ENCODE peak calls at places on chromosome 13, in nine cellular contexts. J is CD8-positive, alpha-beta memory T cell; U is heart right ventricle; V is body of pancreas; T is kidney; N is gastrocnemius medialis; C is CD8-positive, alpha-beta T cell; W is endodermal cell; F is fibroblast of lung. D is an unnamed sample. For H3K9me3, the result is how much of the 10 kb centered on the place peaks cover.

GRCh38 chr13:100439247-100439955 is 149.2 kb downstream of the GGACT start:
- DNase-seq in J (no peak), U (no peak), V (no peak), T (no peak), N (no peak), C (no peak), W (no peak), F (no peak), D (no peak)

GRCh38 chr13:66076417-66076816 is 1153.7 kb downstream of the PCDH9 start:
- DNase-seq in J (no peak), U (no peak), V (no peak), T (no peak), N (no peak), C (no peak), W (no peak), F (peak), D (no peak)

GRCh38 chr13:49690133-49690989 is 925 bp downstream of the EBPL start:
- DNase-seq in J (no peak), U (no peak), V (peak), T (no peak), N (no peak), C (no peak), W (no peak), F (peak), D (no peak)

GRCh38 chr13:42420304-42420703 is 148.4 kb downstream of the AKAP11 start:
- DNase-seq in J (no peak), U (no peak), V (no peak), T (no peak), N (no peak), C (no peak), W (no peak), F (no peak), D (no peak)

GRCh38 chr13:87925006-87925405 is 253.8 kb downstream of the SLITRK5 start:
- DNase-seq in J (no peak), U (no peak), V (no peak), T (no peak), N (no peak), C (no peak), W (no peak), F (peak), D (no peak)

GRCh38 chr13:20436505-20436904 is 89.2 kb downstream of the CRYL1 start:
- DNase-seq in J (no peak), U (no peak), V (no peak), T (no peak), N (no peak), C (no peak), W (no peak), F (no peak), D (no peak)

GRCh38 chr13:44770951-44771350 is 194.8 kb upstream of the TSC22D1 start:
- DNase-seq in J (no peak), U (no peak), V (no peak), T (no peak), N (no peak), C (no peak), W (no peak), F (no peak), D (no peak)

GRCh38 chr13:98285317-98285716 is 108.2 kb upstream of the RNF113B start:
- DNase-seq in J (no peak), U (no peak), V (no peak), T (no peak), N (no peak), C (no peak), W (no peak), F (peak), D (no peak)

GRCh38 chr13:101178394-101178793 is 237.9 kb downstream of the NALCN start:
- DNase-seq in J (no peak), U (no peak), V (no peak), T (no peak), N (no peak), C (no peak), W (no peak), F (no peak), D (no peak)

GRCh38 chr13:80419416-80419815 is 78.5 kb upstream of the SPRY2 start:
- DNase-seq in J (no peak), U (no peak), V (no peak), T (no peak), N (no peak), C (no peak), W (no peak), F (no peak), D (no peak)

GRCh38 chr13:73090116-73090811 is 31.5 kb downstream of the KLF5 start:
- DNase-seq in J (no peak), U (no peak), V (peak), T (no peak), N (no peak), C (no peak), W (peak), F (peak), D (no peak)

GRCh38 chr13:106176103-106176502 is 359.4 kb downstream of the EFNB2 start:
- DNase-seq in J (no peak), U (no peak), V (no peak), T (no peak), N (no peak), C (no peak), W (no peak), F (peak), D (no peak)

GRCh38 chr13:101757446-101758039 is 305.1 kb downstream of the ITGBL1 start:
- DNase-seq in J (no peak), U (no peak), V (no peak), T (no peak), N (no peak), C (no peak), W (no peak), F (peak), D (no peak)

GRCh38 chr13:77779461-77780272 is 82.2 kb downstream of the SLAIN1 start:
- DNase-seq in J (no peak), U (peak), V (peak), T (no peak), N (no peak), C (no peak), W (peak), F (peak), D (no peak)

GRCh38 chr13:97122381-97122996 is 99.6 kb upstream of the MBNL2 start:
- DNase-seq in J (no peak), U (no peak), V (no peak), T (no peak), N (no peak), C (no peak), W (no peak), F (peak), D (no peak)

GRCh38 chr13:58239774-58240268 is 608.3 kb downstream of the PCDH17 start:
- DNase-seq in J (no peak), U (no peak), V (no peak), T (no peak), N (no peak), C (no peak), W (no peak), F (no peak), D (no peak)

GRCh38 chr13:30159446-30159839 is 147.9 kb downstream of the KATNAL1 start:
- DNase-seq in J (no peak), U (no peak), V (no peak), T (no peak), N (no peak), C (peak), W (peak), F (peak), D (no peak)

GRCh38 chr13:43663474-43664090 is 123.2 kb downstream of the ENOX1 start:
- DNase-seq in J (no peak), U (no peak), V (no peak), T (no peak), N (no peak), C (no peak), W (no peak), F (peak), D (no peak)

GRCh38 chr13:65508338-65508737 is 1721.8 kb downstream of the PCDH9 start:
- DNase-seq in J (no peak), U (no peak), V (no peak), T (no peak), N (no peak), C (no peak), W (no peak), F (no peak), D (no peak)

GRCh38 chr13:42746846-42747245 is 34.5 kb upstream of the FAM216B start:
- DNase-seq in J (no peak), U (no peak), V (no peak), T (no peak), N (no peak), C (no peak), W (no peak), F (peak), D (no peak)

GRCh38 chr13:100532836-100533435 is 55.7 kb downstream of the GGACT start:
- DNase-seq in J (no peak), U (no peak), V (peak), T (no peak), N (no peak), C (no peak), W (peak), F (no peak), D (no peak)

GRCh38 chr13:63094069-63094468 is 1678.4 kb upstream of the PCDH20 start:
- DNase-seq in J (no peak), U (no peak), V (no peak), T (no peak), N (no peak), C (no peak), W (no peak), F (no peak), D (no peak)

GRCh38 chr13:67859904-67860303 is 629.8 kb upstream of the PCDH9 start:
- DNase-seq in J (no peak), U (no peak), V (no peak), T (no peak), N (no peak), C (no peak), W (no peak), F (no peak), D (no peak)

GRCh38 chr13:64248371-64249065 is 2832.9 kb upstream of the PCDH20 start:
- DNase-seq in J (no peak), U (no peak), V (no peak), T (no peak), N (no peak), C (no peak), W (no peak), F (peak), D (no peak)
- H3K9me3 ChIP-seq in J (under half), U (under half), V (under half), T (under half), N (under half), C (under half), W (under half), F (under half), D (under half)

GRCh38 chr13:90403330-90404082 is 944.0 kb upstream of the MIR17HG start:
- DNase-seq in J (no peak), U (no peak), V (no peak), T (peak), N (no peak), C (no peak), W (no peak), F (no peak), D (no peak)
- H3K9me3 ChIP-seq in J (under half), U (under half), V (under half), T (under half), N (under half), C (under half), W (under half), F (under half), D (under half)

GRCh38 chr13:40876020-40876738 is 86.8 kb downstream of the SLC25A15 start:
- DNase-seq in J (no peak), U (no peak), V (no peak), T (no peak), N (no peak), C (no peak), W (no peak), F (no peak), D (no peak)
- H3K9me3 ChIP-seq in J (under half), U (under half), V (under half), T (under half), N (under half), C (under half), W (half or more), F (under half), D (half or more)

GRCh38 chr13:19117913-19118739 is 63.5 kb downstream of the TUBA3C start:
- DNase-seq in J (no peak), U (no peak), V (no peak), T (no peak), N (no peak), C (no peak), W (no peak), F (no peak), D (no peak)
- H3K9me3 ChIP-seq in J (under half), U (under half), V (under half), T (under half), N (under half), C (under half), W (half or more), F (under half), D (under half)

GRCh38 chr13:113958373-113958772 is 15.5 kb downstream of the C13orf46 start:
- DNase-seq in J (no peak), U (no peak), V (no peak), T (peak), N (no peak), C (no peak), W (no peak), F (no peak), D (peak)
- H3K9me3 ChIP-seq in J (under half), U (under half), V (under half), T (under half), N (under half), C (under half), W (under half), F (under half), D (under half)

GRCh38 chr13:89694471-89694870 is 1653.0 kb upstream of the MIR17HG start:
- DNase-seq in J (no peak), U (no peak), V (no peak), T (no peak), N (no peak), C (no peak), W (no peak), F (no peak), D (no peak)
- H3K9me3 ChIP-seq in J (under half), U (under half), V (under half), T (under half), N (under half), C (under half), W (under half), F (under half), D (under half)

GRCh38 chr13:71417205-71417604 is 449.8 kb downstream of the DACH1 start:
- DNase-seq in J (no peak), U (no peak), V (no peak), T (no peak), N (no peak), C (no peak), W (no peak), F (peak), D (no peak)
- H3K9me3 ChIP-seq in J (under half), U (under half), V (under half), T (under half), N (under half), C (under half), W (under half), F (under half), D (under half)

GRCh38 chr13:48072304-48072703 is 22.6 kb downstream of the MED4 start:
- DNase-seq in J (no peak), U (no peak), V (no peak), T (no peak), N (no peak), C (no peak), W (no peak), F (no peak), D (no peak)

GRCh38 chr13:48069573-48069972 is 25.3 kb downstream of the MED4 start:
- DNase-seq in J (no peak), U (no peak), V (no peak), T (no peak), N (no peak), C (no peak), W (no peak), F (no peak), D (no peak)

GRCh38 chr13:48068952-48069351 is 26.0 kb downstream of the MED4 start:
- DNase-seq in J (no peak), U (no peak), V (no peak), T (no peak), N (no peak), C (no peak), W (no peak), F (peak), D (no peak)

GRCh38 chr13:48072787-48073186 is 22.1 kb downstream of the MED4 start:
- DNase-seq in J (no peak), U (no peak), V (no peak), T (no peak), N (no peak), C (no peak), W (no peak), F (no peak), D (no peak)

GRCh38 chr13:48070942-48071341 is 24.0 kb downstream of the MED4 start:
- DNase-seq in J (no peak), U (no peak), V (no peak), T (no peak), N (no peak), C (no peak), W (no peak), F (no peak), D (no peak)
- H3K9me3 ChIP-seq in J (under half), U (under half), V (under half), T (under half), N (under half), C (under half), W (half or more), F (under half), D (half or more)

D was measured in spleen.